ENCODE peak calls at places on chromosomes 4 and X, in eight cellular contexts. M is choroid plexus epithelial cell; Z is CD8-positive, alpha-beta T cell; O is dorsolateral prefrontal cortex; W is GM12878; H is fibroblast of lung; E is natural killer cell; U is sigmoid colon. F is an unnamed sample.

GRCh38 chr4:95108883-95109421 is 351.2 kb downstream of the BMPR1B start:
- DNase-seq in M (peak; percentile 56), Z (no peak), O (no peak), W (no peak), H (no peak), E (no peak), U (no peak), F (no peak)

GRCh38 chr4:10106421-10107039 is 10.1 kb downstream of the WDR1 start:
- DNase-seq in M (peak; percentile 96), Z (peak; percentile 66), O (peak; percentile 71), W (no peak), H (peak; percentile 98), E (peak; percentile 63), U (peak; percentile 94), F (peak; percentile 97)

GRCh38 chrX:71099736-71100135 is 4.1 kb downstream of the FOXO4 start:
- DNase-seq in M (no peak), Z (no peak), O (no peak), W (no peak), H (no peak), E (no peak), U (no peak), F (no peak)

GRCh38 chr4:79597266-79597665 is 189.2 kb upstream of the GK2 start:
- DNase-seq in M (peak; percentile 59), Z (no peak), O (no peak), W (no peak), H (peak; percentile 78), E (no peak), U (no peak), F (peak; percentile 58)

GRCh38 chr4:53478671-53479456 is 101.4 kb downstream of the FIP1L1 start:
- DNase-seq in M (peak; percentile 84), Z (no peak), O (no peak), W (no peak), H (peak; percentile 89), E (no peak), U (no peak), F (peak; percentile 80)

GRCh38 chrX:43968347-43968746 is 4.8 kb downstream of the NDP start:
- DNase-seq in M (no peak), Z (no peak), O (peak; percentile 43), W (no peak), H (no peak), E (no peak), U (no peak), F (no peak)

GRCh38 chrX:44874481-44875184 is 1.6 kb downstream of the KDM6A start:
- DNase-seq in M (peak; percentile 27), Z (no peak), O (no peak), W (no peak), H (peak; percentile 37), E (no peak), U (no peak), F (peak; percentile 53)

GRCh38 chr4:150821641-150822040 is 193.4 kb downstream of the LRBA start:
- DNase-seq in M (no peak), Z (no peak), O (no peak), W (no peak), H (no peak), E (no peak), U (no peak), F (no peak)

GRCh38 chrX:140091276-140091886 is 126.1 kb upstream of the CXorf66 start:
- DNase-seq in M (no peak), Z (no peak), O (peak; percentile 36), W (no peak), H (no peak), E (peak; percentile 17), U (peak; percentile 60), F (peak; percentile 8)

GRCh38 chr4:8208565-8208964 is 9.5 kb downstream of the SH3TC1 start:
- DNase-seq in M (no peak), Z (no peak), O (no peak), W (no peak), H (no peak), E (no peak), U (no peak), F (no peak)

GRCh38 chr4:7370038-7370437 is 64.7 kb downstream of the PSAPL1 start:
- DNase-seq in M (no peak), Z (no peak), O (no peak), W (no peak), H (no peak), E (no peak), U (peak; percentile 21), F (no peak)

GRCh38 chr4:120809518-120809917 is 113.0 kb downstream of the PRDM5 start:
- DNase-seq in M (peak; percentile 23), Z (no peak), O (no peak), W (no peak), H (peak; percentile 4), E (no peak), U (no peak), F (no peak)
- TF ChIP-seq CTCF in M (peak; percentile 67), Z (no peak), O (no peak), W (peak; percentile 42), H (no peak), E (no peak), U (no peak), F (peak; percentile 12)

GRCh38 chr4:14877246-14878220 is 124.7 kb upstream of the CPEB2 start:
- DNase-seq in M (peak; percentile 16), Z (no peak), O (no peak), W (no peak), H (no peak), E (no peak), U (no peak), F (no peak)

GRCh38 chr4:14874990-14875389 is 127.3 kb upstream of the CPEB2 start:
- DNase-seq in M (no peak), Z (no peak), O (no peak), W (peak; percentile 57), H (no peak), E (no peak), U (no peak), F (no peak)

GRCh38 chr4:14868426-14868825 is 133.9 kb upstream of the CPEB2 start:
- DNase-seq in M (no peak), Z (no peak), O (no peak), W (no peak), H (no peak), E (no peak), U (no peak), F (no peak)

GRCh38 chr4:14867847-14868246 is 134.4 kb upstream of the CPEB2 start:
- DNase-seq in M (no peak), Z (no peak), O (no peak), W (no peak), H (no peak), E (no peak), U (no peak), F (no peak)

GRCh38 chr4:14871676-14872430 is 130.4 kb upstream of the CPEB2 start:
- DNase-seq in M (no peak), Z (no peak), O (no peak), W (no peak), H (no peak), E (no peak), U (no peak), F (peak; percentile 62)
- TF ChIP-seq CTCF in M (peak; percentile 39), Z (no peak), O (no peak), W (peak; percentile 45), H (no peak), E (peak; percentile 35), U (no peak), F (peak; percentile 37)

GRCh38 chrX:154714925-154715324 is 36.0 kb downstream of the GAB3 start:
- DNase-seq in M (peak; percentile 69), Z (no peak), O (no peak), W (no peak), H (peak; percentile 58), E (no peak), U (no peak), F (peak; percentile 80)

GRCh38 chrX:154717824-154718223 is 33.1 kb downstream of the GAB3 start:
- DNase-seq in M (peak; percentile 32), Z (no peak), O (no peak), W (no peak), H (peak; percentile 74), E (no peak), U (no peak), F (no peak)

GRCh38 chrX:154718607-154719006 is 32.3 kb downstream of the GAB3 start:
- DNase-seq in M (no peak), Z (no peak), O (no peak), W (no peak), H (no peak), E (no peak), U (no peak), F (no peak)

GRCh38 chrX:154712781-154713391 is 38.0 kb downstream of the GAB3 start:
- DNase-seq in M (peak; percentile 78), Z (no peak), O (no peak), W (peak; percentile 68), H (peak; percentile 75), E (no peak), U (no peak), F (peak; percentile 88)

DNA sequence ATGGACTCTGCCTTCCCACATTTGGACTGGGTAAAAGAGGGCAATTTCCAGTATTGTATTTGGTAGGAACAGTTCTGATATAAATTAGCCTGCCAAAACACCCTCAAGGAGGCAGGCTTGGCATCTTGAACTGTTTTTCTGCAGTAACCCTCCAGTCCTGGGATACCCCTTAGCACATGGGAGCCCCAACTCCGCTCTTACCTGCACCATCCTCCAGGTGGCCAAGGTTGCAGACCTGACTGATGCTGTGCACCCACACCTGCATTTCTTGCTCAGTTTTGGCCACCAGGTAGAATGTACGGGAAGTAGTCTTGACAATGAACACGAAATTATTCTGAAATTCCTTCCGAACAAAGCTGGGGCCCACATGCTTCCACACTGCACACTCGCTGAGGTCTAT is 35.1 kb downstream of the GAB3 start:
- DNase-seq in M (no peak), Z (no peak), O (no peak), W (no peak), H (no peak), E (no peak), U (no peak), F (no peak)
- TF ChIP-seq CTCF in M (no peak), Z (no peak), O (no peak), W (no peak), H (no peak), E (no peak), U (no peak), F (no peak)

GRCh38 chrX:13763489-13763888 is 28.9 kb downstream of the OFD1 start:
- DNase-seq in M (no peak), Z (no peak), O (peak; percentile 62), W (no peak), H (peak; percentile 38), E (no peak), U (no peak), F (no peak)

GRCh38 chrX:13761606-13762005 is 27.1 kb downstream of the OFD1 start:
- DNase-seq in M (peak; percentile 37), Z (no peak), O (no peak), W (no peak), H (peak; percentile 46), E (no peak), U (no peak), F (no peak)

GRCh38 chrX:13764284-13764683 is 29.7 kb downstream of the OFD1 start:
- DNase-seq in M (no peak), Z (no peak), O (no peak), W (no peak), H (no peak), E (no peak), U (no peak), F (no peak)

GRCh38 chrX:13762015-13762414 is 27.5 kb downstream of the OFD1 start:
- DNase-seq in M (no peak), Z (no peak), O (no peak), W (no peak), H (no peak), E (no peak), U (no peak), F (no peak)

DNA sequence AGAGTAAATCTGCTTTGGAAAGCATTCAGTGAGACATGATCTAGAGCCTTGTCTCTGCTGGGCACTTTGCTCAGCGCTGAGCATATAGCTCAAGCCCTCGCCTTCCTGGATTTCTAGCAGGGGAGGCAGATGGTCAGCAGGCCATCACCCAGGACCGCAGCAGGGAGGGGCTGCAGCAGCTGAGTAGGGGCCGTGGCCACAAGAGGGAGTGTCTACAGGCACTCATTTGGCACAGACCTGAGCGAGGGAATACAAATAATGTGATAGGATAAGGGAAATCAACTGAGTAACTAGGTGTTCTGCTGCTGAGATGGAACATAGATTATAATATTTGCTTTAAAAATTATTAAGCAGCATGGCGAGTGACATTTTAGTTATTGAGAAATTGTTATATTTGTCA is 30.2 kb downstream of the OFD1 start:
- DNase-seq in M (peak; percentile 17), Z (no peak), O (no peak), W (no peak), H (peak; percentile 23), E (no peak), U (no peak), F (peak; percentile 17)
- TF ChIP-seq CTCF in M (peak; percentile 51), Z (no peak), O (no peak), W (no peak), H (no peak), E (no peak), U (no peak), F (no peak)

F was measured in MCF 10A.